ENCODE peak calls at places on chromosomes 4 and X, in five cellular contexts. X is WERI-Rb-1, S is lung, R is right lobe of liver, P is uterus. K is an unnamed sample.

GRCh38 chr4:77579406-77580076 is 26.1 kb upstream of the CXCL13 start:
- DNase-seq in X (no peak), S (no peak), R (no peak), P (no peak), K (no peak)

GRCh38 chr4:101782546-101782945 is 8.0 kb upstream of the BANK1 start:
- DNase-seq in X (peak; percentile 30), S (no peak), R (no peak), P (no peak), K (no peak)

GRCh38 chr4:37648084-37648817 is 37.9 kb downstream of the RELL1 start:
- DNase-seq in X (no peak), S (peak; percentile 78), R (peak; percentile 93), P (peak; percentile 70), K (no peak)

GRCh38 chr4:89492476-89493110 is 185.0 kb upstream of the GPRIN3 start:
- DNase-seq in X (no peak), S (no peak), R (no peak), P (no peak), K (no peak)

GRCh38 chrX:118627084-118627758 is 100.2 kb upstream of the IL13RA1 start:
- DNase-seq in X (no peak), S (no peak), R (no peak), P (no peak), K (no peak)

GRCh38 chrX:24954732-24955131 is 61.0 kb downstream of the ARX start:
- DNase-seq in X (no peak), S (no peak), R (no peak), P (no peak), K (no peak)

GRCh38 chrX:111447298-111447697 is 35.3 kb upstream of the DCX start:
- DNase-seq in X (peak; percentile 64), S (no peak), R (no peak), P (no peak), K (no peak)

GRCh38 chr4:175290401-175290800 is 372.2 kb downstream of the ADAM29 start:
- DNase-seq in X (no peak), S (no peak), R (no peak), P (no peak), K (no peak)

GRCh38 chr4:182578402-182578801 is 335.2 kb downstream of the TENM3 start:
- DNase-seq in X (no peak), S (peak; percentile 54), R (no peak), P (no peak), K (no peak)

GRCh38 chr4:152974732-152975614 is 38.9 kb downstream of the FHDC1 start:
- DNase-seq in X (no peak), S (no peak), R (no peak), P (no peak), K (no peak)

GRCh38 chr4:7155611-7156071 is 36.7 kb upstream of the SORCS2 start:
- DNase-seq in X (no peak), S (no peak), R (no peak), P (peak; percentile 73), K (no peak)

DNA sequence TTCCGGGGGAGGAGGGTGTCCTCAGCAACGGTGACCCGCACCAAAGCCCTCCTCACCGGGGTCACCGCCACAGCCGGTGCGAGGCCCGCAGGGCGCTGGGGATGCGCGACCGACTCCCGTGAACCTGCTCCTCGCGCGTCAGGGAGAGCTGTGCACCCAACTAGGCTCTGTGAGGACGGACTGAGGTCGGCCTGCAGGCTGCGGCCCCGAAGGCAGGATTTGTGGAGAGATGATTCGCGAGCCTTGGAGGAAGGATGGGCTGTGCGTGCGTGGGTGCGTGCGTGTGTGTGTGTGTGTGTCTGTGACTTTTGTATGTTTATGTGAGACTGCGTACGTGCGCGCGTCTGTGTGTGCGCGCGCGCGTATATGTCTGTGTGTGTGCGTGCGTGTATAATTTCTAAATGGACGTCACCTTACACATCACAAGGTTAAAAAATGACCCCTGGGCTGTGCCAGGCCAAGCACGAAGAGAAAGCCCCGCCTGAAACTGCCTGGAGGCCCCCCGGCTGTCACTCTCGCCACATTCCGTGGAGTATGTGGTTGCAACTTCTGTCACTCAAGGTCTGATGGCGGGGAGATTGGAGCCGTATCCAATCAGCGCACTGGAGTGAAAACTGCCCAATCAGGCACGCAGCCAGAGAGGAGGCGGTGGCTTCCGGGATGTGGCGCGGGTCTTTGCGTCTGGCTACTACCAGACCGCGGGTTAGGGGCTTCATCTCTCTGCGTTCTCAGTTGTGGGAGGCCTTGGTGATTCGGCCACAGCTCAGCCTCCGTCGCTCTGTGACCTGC is at the start of gene ZNF141:
- DNase-seq in X (peak; percentile 97), S (peak; percentile 97), R (peak; percentile 97), P (peak; percentile 95), K (peak; percentile 96)
- H3K4me3 ChIP-seq in X (peak within 1 kb of the TSS; percentile 88), S (peak within 1 kb of the TSS; percentile 82), R (peak within 1 kb of the TSS; percentile 83), P (peak within 1 kb of the TSS; percentile 90), K (peak within 1 kb of the TSS; percentile 86)

GRCh38 chrX:153884136-153885076 is 1.6 kb downstream of the L1CAM start:
- DNase-seq in X (peak; percentile 61), S (no peak), R (no peak), P (no peak), K (no peak)
- TF ChIP-seq CTCF in X (peak; percentile 78), S (no peak), R (no peak), P (no peak), K (peak; percentile 15)

GRCh38 chrX:9467181-9467580 is 2.3 kb downstream of the TBL1X start:
- DNase-seq in X (no peak), S (no peak), R (no peak), P (no peak), K (no peak)
- H3K4me3 ChIP-seq in X (no peak overlapping the region), S (no peak overlapping the region), R (no peak overlapping the region), P (peak overlapping the region; percentile 56), K (no peak overlapping the region)

DNA sequence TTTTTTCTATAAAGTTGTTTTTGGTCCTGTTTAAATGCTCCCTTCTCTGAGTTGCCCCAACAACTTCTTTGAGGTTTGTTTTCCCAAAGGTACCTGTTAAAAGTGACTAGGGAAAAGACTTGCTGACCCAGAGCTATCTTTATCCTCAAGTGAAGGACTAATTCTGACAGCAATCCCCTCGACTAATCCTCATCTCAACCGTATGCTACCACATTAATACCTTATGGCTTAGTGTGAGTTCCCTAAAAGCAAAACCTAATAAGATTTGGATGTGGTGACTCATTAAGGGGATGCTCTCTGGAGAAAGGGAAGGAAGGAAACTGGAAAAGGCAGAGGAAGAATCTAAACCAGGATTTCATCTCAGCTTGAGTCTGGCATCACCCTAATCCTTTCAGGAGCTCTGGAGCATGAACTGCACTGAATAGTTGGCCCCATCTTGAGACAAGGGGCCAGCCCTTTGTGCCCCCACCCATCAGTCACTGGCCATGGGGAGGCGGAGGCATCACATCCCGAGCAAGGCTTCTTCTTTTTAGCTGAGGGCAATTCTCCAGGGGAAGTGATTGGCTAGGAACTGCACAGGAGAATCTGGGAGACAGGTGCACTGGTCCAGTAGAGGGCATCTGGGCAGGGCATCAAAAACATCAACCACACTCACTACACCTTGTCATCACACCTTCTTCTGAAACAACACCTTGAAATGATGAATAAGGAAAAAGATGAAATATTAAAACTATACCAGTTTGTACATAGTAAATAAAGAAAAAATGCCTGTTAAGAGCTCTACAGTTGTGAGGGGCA is 6.9 kb upstream of the BBS7 start:
- DNase-seq in X (peak; percentile 79), S (no peak), R (no peak), P (no peak), K (no peak)
- TF ChIP-seq CTCF in X (peak; percentile 8), S (no peak), R (no peak), P (no peak), K (no peak)

GRCh38 chr4:55512077-55512476 is 34.6 kb downstream of the CLOCK start:
- DNase-seq in X (no peak), S (no peak), R (no peak), P (no peak), K (no peak)

GRCh38 chr4:55503164-55503563 is 43.5 kb downstream of the CLOCK start:
- DNase-seq in X (no peak), S (no peak), R (no peak), P (no peak), K (no peak)

GRCh38 chr4:55509272-55509671 is 37.4 kb downstream of the CLOCK start:
- DNase-seq in X (no peak), S (no peak), R (no peak), P (no peak), K (no peak)

GRCh38 chr4:55510685-55511084 is 36.0 kb downstream of the CLOCK start:
- DNase-seq in X (no peak), S (no peak), R (no peak), P (no peak), K (no peak)

GRCh38 chr4:55507612-55508011 is 39.1 kb downstream of the CLOCK start:
- DNase-seq in X (no peak), S (no peak), R (no peak), P (no peak), K (no peak)
- H3K4me3 ChIP-seq in X (no peak overlapping the region), S (no peak overlapping the region), R (no peak overlapping the region), P (no peak overlapping the region), K (no peak overlapping the region)

DNA sequence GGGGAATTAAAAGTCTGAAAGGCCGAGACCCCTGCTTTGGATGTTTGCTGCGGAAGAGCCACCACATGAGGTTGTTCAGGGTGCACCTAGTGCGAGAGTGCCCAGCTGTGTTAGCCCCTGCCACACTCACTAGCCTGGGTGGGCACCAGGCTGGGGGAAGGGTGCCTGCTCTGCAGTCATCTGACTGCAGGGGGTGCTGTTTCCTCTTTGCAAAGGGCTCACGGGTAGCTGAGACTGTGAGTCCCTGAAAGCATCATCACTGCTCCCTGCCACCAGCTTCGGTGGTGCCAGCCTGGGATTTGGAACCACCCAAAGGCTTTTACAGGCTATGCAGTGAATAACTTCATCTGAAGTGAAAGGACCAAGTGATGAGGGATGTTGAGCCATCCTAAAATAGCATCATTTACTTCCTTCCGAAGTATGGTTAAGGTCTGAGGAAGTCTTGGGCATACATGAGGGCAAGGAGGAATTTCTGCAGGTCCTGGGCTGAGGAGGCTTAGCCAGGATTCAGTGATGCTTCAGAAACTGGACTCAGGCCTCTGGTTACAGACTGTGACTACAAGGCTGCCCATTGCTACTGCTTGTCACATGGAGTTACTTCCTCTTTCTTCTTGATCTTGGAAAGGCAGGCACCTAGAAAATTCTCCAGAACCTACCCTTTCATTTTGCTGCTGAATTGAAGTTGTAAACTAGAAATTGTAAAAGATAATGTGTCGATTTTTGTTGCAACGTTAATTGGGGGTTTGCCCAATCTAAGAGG is 293.2 kb upstream of the PRPS2 start:
- DNase-seq in X (peak; percentile 17), S (no peak), R (no peak), P (no peak), K (no peak)
- TF ChIP-seq CTCF in X (peak; percentile 76), S (no peak), R (peak; percentile 10), P (no peak), K (peak; percentile 71)

DNA sequence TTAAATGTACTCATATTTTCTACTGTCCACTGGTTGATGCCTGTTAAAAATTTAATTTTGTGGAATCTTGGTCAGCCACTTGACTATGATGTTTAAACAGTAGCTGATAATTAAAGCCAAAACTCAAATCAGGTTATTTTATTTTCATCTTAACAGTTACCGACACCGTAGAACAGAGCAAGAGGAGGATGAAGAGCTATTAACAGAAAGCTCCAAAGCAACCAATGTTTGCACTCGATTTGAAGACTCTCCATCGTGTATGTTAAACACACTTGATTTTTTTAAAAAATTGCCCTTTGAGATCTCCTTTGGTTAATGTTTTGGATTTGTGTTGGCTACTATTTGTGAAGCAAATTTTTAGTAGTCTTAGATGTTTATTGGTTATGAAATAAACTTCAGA is 10.7 kb downstream of the SMARCA5 start:
- DNase-seq in X (no peak), S (no peak), R (no peak), P (no peak), K (no peak)
- H3K4me3 ChIP-seq in X (no peak overlapping the region), S (no peak overlapping the region), R (no peak overlapping the region), P (no peak overlapping the region), K (no peak overlapping the region)